ENCODE peak calls at places on chromosome 19, in four cellular contexts. I, S, F and J are unnamed samples. For H3K9me3, the result is how much of the 10 kb centered on the place peaks cover.

GRCh38 chr19:18896421-18896841 is 473 bp upstream of the CERS1 start:
- DNase-seq in I (no peak), S (no peak), F (no peak), J (no peak)

GRCh38 chr19:29260477-29261317 is 47.7 kb upstream of the UQCRFS1 start:
- DNase-seq in I (no peak), S (no peak), F (no peak), J (no peak)

GRCh38 chr19:18278521-18279265 is 2.7 kb downstream of the JUND start:
- DNase-seq in I (peak), S (no peak), F (no peak), J (peak)

GRCh38 chr19:17737690-17738153 is 13.6 kb upstream of the FCHO1 start:
- DNase-seq in I (no peak), S (no peak), F (no peak), J (no peak)

GRCh38 chr19:47723573-47723923 is 10.3 kb downstream of the EHD2 start:
- DNase-seq in I (no peak), S (peak), F (no peak), J (peak)

GRCh38 chr19:51593138-51593890 is 22.2 kb downstream of the ZNF175 start:
- DNase-seq in I (no peak), S (no peak), F (no peak), J (no peak)

GRCh38 chr19:47663435-47663910 is 49.7 kb upstream of the EHD2 start:
- DNase-seq in I (no peak), S (no peak), F (no peak), J (no peak)

GRCh38 chr19:12603714-12604113 is 6.9 kb downstream of the ZNF490 start:
- DNase-seq in I (peak), S (no peak), F (no peak), J (no peak)

GRCh38 chr19:18848860-18849661 is 17.3 kb downstream of the UPF1 start:
- DNase-seq in I (peak), S (peak), F (peak), J (no peak)

GRCh38 chr19:14198384-14199376 is 7.3 kb downstream of the ADGRL1 start:
- DNase-seq in I (no peak), S (no peak), F (no peak), J (no peak)

GRCh38 chr19:44912854-44913253 is 1.6 kb upstream of the APOC1 start:
- DNase-seq in I (no peak), S (peak), F (peak), J (no peak)

GRCh38 chr19:46453661-46454060 is 17.7 kb downstream of the PNMA8A start:
- DNase-seq in I (no peak), S (no peak), F (no peak), J (no peak)

GRCh38 chr19:19816679-19817078 is 4.9 kb downstream of the ZNF506 start:
- DNase-seq in I (no peak), S (peak), F (no peak), J (no peak)

GRCh38 chr19:32581704-32582164 is 744 bp downstream of the PDCD5 start:
- DNase-seq in I (no peak), S (peak), F (peak), J (no peak)

GRCh38 chr19:12793290-12794195 is 2.3 kb downstream of the JUNB start:
- DNase-seq in I (peak), S (peak), F (peak), J (peak)

GRCh38 chr19:6276447-6276846 is 3.3 kb downstream of the MLLT1 start:
- DNase-seq in I (peak), S (peak), F (no peak), J (no peak)

GRCh38 chr19:45824041-45824471 is 8.9 kb upstream of the RSPH6A start:
- DNase-seq in I (no peak), S (no peak), F (no peak), J (peak)

GRCh38 chr19:37778613-37779138 is 710 bp downstream of the ZNF573 start:
- DNase-seq in I (no peak), S (no peak), F (no peak), J (no peak)

GRCh38 chr19:28242317-28242927 is 970.5 kb downstream of the UQCRFS1 start:
- DNase-seq in I (no peak), S (no peak), F (no peak), J (no peak)

GRCh38 chr19:13012690-13013608 is 17.7 kb downstream of the NFIX start:
- DNase-seq in I (no peak), S (peak), F (no peak), J (no peak)

GRCh38 chr19:50909240-50910070 is 1.7 kb downstream of the KLK4 start:
- DNase-seq in I (peak), S (no peak), F (no peak), J (peak)

GRCh38 chr19:17511724-17512573 is 500 bp downstream of the PGLS start:
- DNase-seq in I (peak), S (peak), F (peak), J (peak)

GRCh38 chr19:43784251-43784980 is 3.6 kb upstream of the KCNN4 start:
- DNase-seq in I (peak), S (peak), F (no peak), J (peak)

GRCh38 chr19:45667620-45668341 is at the start of gene GIPR:
- DNase-seq in I (peak), S (peak), F (peak), J (peak)

GRCh38 chr19:2462635-2463421 is 6.1 kb upstream of the LMNB2 start:
- DNase-seq in I (no peak), S (peak), F (peak), J (peak)

GRCh38 chr19:10254244-10254643 is 2.2 kb downstream of the MRPL4 start:
- DNase-seq in I (no peak), S (no peak), F (no peak), J (no peak)

DNA sequence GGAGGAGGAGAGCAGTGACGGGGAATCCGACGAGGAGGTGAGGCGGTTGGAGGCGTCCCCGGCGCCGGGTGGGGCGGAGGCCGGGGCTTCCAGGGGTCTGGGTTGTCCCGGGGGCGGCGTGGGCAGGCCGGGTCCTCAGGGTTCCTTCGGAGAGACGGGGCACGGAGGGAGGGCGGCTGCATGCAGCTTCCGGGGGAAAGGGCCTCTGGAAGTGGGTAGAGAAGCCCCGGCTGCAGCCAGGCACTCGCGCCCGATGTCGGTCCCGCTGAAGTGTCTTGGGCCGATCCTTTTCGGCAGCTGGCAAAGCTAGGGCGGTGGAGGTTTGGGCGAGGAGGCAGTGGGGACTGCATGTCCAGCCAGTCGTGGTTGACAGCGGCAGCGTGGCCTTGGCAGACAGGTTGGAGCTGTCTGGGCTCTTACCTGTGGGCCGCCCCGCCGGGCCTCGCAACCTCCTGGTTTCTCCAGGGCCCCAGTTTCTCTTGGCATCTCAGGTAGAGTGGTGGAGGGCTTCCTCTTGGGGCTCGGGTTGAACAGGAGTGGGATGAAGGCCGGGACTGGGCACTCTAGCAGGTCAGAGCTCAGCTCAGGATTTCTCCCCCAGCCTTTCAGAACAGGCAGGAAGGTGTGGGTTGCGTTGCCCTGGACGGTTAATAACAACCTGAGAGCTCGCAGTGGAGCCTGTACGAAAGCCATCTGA is 690 bp downstream of the KMT2B start:
- DNase-seq in I (peak), S (peak), F (peak), J (peak)
- TF ChIP-seq POLR2A in I (no peak), S (no peak), F (no peak), J (no peak)

DNA sequence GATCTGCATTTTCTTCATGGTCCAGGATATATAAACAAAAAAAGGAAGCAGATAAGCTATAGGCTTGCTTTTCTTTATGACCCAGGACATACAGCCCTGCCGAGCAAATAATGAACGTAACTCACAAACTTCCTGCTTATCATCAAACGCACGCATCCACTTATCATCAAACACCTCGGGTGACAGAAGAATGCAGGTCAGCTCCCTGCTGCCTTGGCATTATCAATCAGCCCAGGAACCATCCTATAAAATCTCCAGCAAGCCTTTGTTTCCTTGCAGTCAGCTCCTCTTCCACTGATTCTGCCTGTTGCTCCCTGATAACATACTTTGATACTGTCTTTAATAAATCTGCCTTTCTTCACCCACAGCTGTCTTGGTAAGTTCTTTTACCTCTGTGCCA is 5.3 kb upstream of the ZNF583 start:
- DNase-seq in I (no peak), S (no peak), F (no peak), J (no peak)
- H3K9me3 ChIP-seq in I (under half), S (under half), F (under half), J (half or more)

GRCh38 chr19:11528551-11529341 is at the start of gene ECSIT:
- DNase-seq in I (peak), S (peak), F (peak), J (peak)
- TF ChIP-seq POLR2A in I (no peak), S (no peak), F (peak), J (no peak)

GRCh38 chr19:58252102-58252685 is 23.5 kb downstream of the ZNF544 start:
- DNase-seq in I (no peak), S (no peak), F (no peak), J (no peak)
- H3K9me3 ChIP-seq in I (half or more), S (half or more), F (half or more), J (half or more)

GRCh38 chr19:4988770-4989251 is 19.9 kb downstream of the KDM4B start:
- DNase-seq in I (no peak), S (peak), F (no peak), J (no peak)

GRCh38 chr19:4986056-4986455 is 17.1 kb downstream of the KDM4B start:
- DNase-seq in I (no peak), S (no peak), F (no peak), J (no peak)

GRCh38 chr19:4986471-4986888 is 17.6 kb downstream of the KDM4B start:
- DNase-seq in I (no peak), S (no peak), F (no peak), J (no peak)

GRCh38 chr19:4987692-4988370 is 18.9 kb downstream of the KDM4B start:
- DNase-seq in I (no peak), S (no peak), F (no peak), J (no peak)

DNA sequence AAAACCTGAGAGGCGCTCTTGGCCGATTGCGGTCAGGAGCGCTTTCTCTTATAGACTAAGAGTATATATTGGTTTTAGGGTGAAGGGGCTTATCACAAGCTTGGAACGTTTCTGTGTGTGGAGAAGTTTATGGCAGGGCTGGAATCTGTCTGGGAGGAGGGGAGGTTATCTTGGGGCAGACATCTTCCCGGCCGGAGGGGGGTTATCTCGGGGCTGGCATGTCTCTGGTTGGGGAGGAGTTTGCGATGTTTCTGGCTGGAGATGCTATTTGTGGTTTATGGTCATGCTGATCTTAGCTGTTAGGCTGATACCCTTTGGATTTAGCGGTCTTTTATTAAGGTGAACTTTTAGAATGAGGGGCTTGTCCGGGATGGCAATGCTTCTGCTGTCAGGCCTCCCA is 18.4 kb downstream of the KDM4B start:
- DNase-seq in I (no peak), S (no peak), F (no peak), J (no peak)
- TF ChIP-seq POLR2A in I (no peak), S (no peak), F (no peak), J (no peak)

GRCh38 chr19:456547-457110 is 4.2 kb downstream of the SHC2 start:
- DNase-seq in I (no peak), S (no peak), F (peak), J (no peak)

GRCh38 chr19:455851-456546 is 4.8 kb downstream of the SHC2 start:
- DNase-seq in I (no peak), S (no peak), F (no peak), J (no peak)

GRCh38 chr19:452829-453228 is 8.0 kb downstream of the SHC2 start:
- DNase-seq in I (no peak), S (no peak), F (no peak), J (no peak)

GRCh38 chr19:455031-455705 is 5.7 kb downstream of the SHC2 start:
- DNase-seq in I (no peak), S (no peak), F (no peak), J (no peak)

GRCh38 chr19:453606-454005 is 7.2 kb downstream of the SHC2 start:
- DNase-seq in I (no peak), S (no peak), F (no peak), J (no peak)
- H3K9me3 ChIP-seq in I (under half), S (under half), F (under half), J (under half)

GRCh38 chr19:55649579-55650557 is 1.9 kb downstream of the CCDC106 start:
- DNase-seq in I (no peak), S (no peak), F (no peak), J (no peak)
- TF ChIP-seq POLR2A in I (no peak), S (no peak), F (no peak), J (no peak)